ENCODE peak calls at places on chromosome 5, in six cellular contexts. A, X, Q, W, T and C are unnamed samples.

GRCh38 chr5:45402804-45403455 is 293.2 kb downstream of the HCN1 start:
- DNase-seq in A (no peak), X (no peak), Q (no peak), W (no peak), T (no peak), C (no peak)

GRCh38 chr5:160619381-160619780 is 197.7 kb downstream of the PTTG1 start:
- DNase-seq in A (no peak), X (no peak), Q (no peak), W (no peak), T (no peak), C (no peak)

GRCh38 chr5:66967826-66968262 is 228.8 kb downstream of the CD180 start:
- DNase-seq in A (no peak), X (no peak), Q (peak), W (peak), T (no peak), C (no peak)

GRCh38 chr5:50969207-50970145 is 303.0 kb downstream of the PARP8 start:
- DNase-seq in A (no peak), X (no peak), Q (no peak), W (no peak), T (no peak), C (peak)

GRCh38 chr5:8491254-8491653 is 622.3 kb downstream of the MTRR start:
- DNase-seq in A (no peak), X (no peak), Q (no peak), W (no peak), T (no peak), C (no peak)

GRCh38 chr5:141496038-141496437 is 7.2 kb downstream of the PCDHGC5 start:
- DNase-seq in A (no peak), X (no peak), Q (no peak), W (no peak), T (no peak), C (no peak)

GRCh38 chr5:38009754-38010386 is 170.0 kb upstream of the GDNF start:
- DNase-seq in A (no peak), X (no peak), Q (no peak), W (no peak), T (no peak), C (no peak)

GRCh38 chr5:59351076-59351794 is 542.3 kb downstream of the PDE4D start:
- DNase-seq in A (no peak), X (no peak), Q (peak), W (peak), T (no peak), C (no peak)

GRCh38 chr5:151745071-151745705 is 13.2 kb downstream of the ATOX1 start:
- DNase-seq in A (no peak), X (peak), Q (peak), W (peak), T (peak), C (no peak)

GRCh38 chr5:103120607-103121200 is 603 bp downstream of the PPIP5K2 start:
- DNase-seq in A (no peak), X (no peak), Q (peak), W (peak), T (no peak), C (no peak)

GRCh38 chr5:111282798-111283197 is 58.6 kb downstream of the CAMK4 start:
- DNase-seq in A (no peak), X (no peak), Q (no peak), W (no peak), T (no peak), C (no peak)

GRCh38 chr5:68024426-68024825 is 191.1 kb upstream of the PIK3R1 start:
- DNase-seq in A (no peak), X (no peak), Q (no peak), W (no peak), T (no peak), C (no peak)

GRCh38 chr5:167857321-167857720 is 434.1 kb upstream of the WWC1 start:
- DNase-seq in A (no peak), X (no peak), Q (no peak), W (no peak), T (no peak), C (no peak)

GRCh38 chr5:157384971-157385709 is 74.9 kb upstream of the NIPAL4 start:
- DNase-seq in A (no peak), X (peak), Q (peak), W (peak), T (peak), C (no peak)

GRCh38 chr5:95238560-95239325 is 46.2 kb downstream of the MCTP1 start:
- DNase-seq in A (no peak), X (no peak), Q (no peak), W (peak), T (no peak), C (no peak)

GRCh38 chr5:12175914-12176585 is 271.8 kb upstream of the CTNND2 start:
- DNase-seq in A (no peak), X (no peak), Q (no peak), W (no peak), T (no peak), C (no peak)

GRCh38 chr5:66281309-66281708 is 137.2 kb downstream of the SREK1 start:
- DNase-seq in A (no peak), X (no peak), Q (no peak), W (no peak), T (no peak), C (no peak)

GRCh38 chr5:137325721-137326120 is 173.4 kb downstream of the SPOCK1 start:
- DNase-seq in A (no peak), X (no peak), Q (no peak), W (no peak), T (no peak), C (no peak)

GRCh38 chr5:114308508-114308907 is 53.4 kb upstream of the KCNN2 start:
- DNase-seq in A (no peak), X (no peak), Q (no peak), W (no peak), T (no peak), C (no peak)

GRCh38 chr5:115888027-115888426 is 46.3 kb downstream of the AP3S1 start:
- DNase-seq in A (no peak), X (no peak), Q (no peak), W (peak), T (no peak), C (no peak)
- TF ChIP-seq CTCF in A (no peak), X (peak), Q (no peak), W (peak), T (peak), C (no peak)

DNA sequence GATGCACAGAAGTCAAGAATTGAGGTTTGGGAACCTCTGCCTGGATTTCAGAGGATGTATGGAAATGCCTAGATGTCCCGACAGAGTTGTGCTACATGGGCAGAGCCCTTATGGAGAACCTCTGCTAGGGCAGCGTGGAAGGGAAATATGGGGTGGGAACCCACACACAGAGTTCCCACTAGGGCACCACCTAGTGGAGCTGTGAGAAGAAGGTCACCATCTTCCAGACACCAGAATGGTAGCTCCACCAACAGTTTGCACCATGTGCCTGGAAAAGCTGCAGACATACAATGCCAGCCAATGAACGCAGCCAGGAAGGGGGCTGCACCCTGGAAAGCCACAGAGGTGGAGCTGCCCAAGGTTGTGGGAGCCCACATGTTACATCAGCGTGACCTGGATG is 104.5 kb downstream of the STK32A start:
- DNase-seq in A (no peak), X (no peak), Q (no peak), W (no peak), T (no peak), C (no peak)
- TF ChIP-seq CTCF in A (no peak), X (no peak), Q (no peak), W (no peak), T (no peak), C (no peak)

GRCh38 chr5:35166043-35166442 is 64.2 kb downstream of the PRLR start:
- DNase-seq in A (no peak), X (no peak), Q (no peak), W (no peak), T (no peak), C (no peak)
- TF ChIP-seq CTCF in A (peak), X (no peak), Q (peak), W (peak), T (no peak), C (peak)

GRCh38 chr5:173973614-173973969 is 15.4 kb upstream of the C5orf47 start:
- DNase-seq in A (peak), X (no peak), Q (no peak), W (no peak), T (no peak), C (no peak)

GRCh38 chr5:173969167-173970049 is 19.6 kb upstream of the C5orf47 start:
- DNase-seq in A (no peak), X (peak), Q (peak), W (peak), T (no peak), C (no peak)

GRCh38 chr5:173972844-173973613 is 15.9 kb upstream of the C5orf47 start:
- DNase-seq in A (peak), X (peak), Q (peak), W (peak), T (peak), C (peak)

GRCh38 chr5:173971681-173972080 is 17.3 kb upstream of the C5orf47 start:
- DNase-seq in A (no peak), X (no peak), Q (no peak), W (no peak), T (no peak), C (no peak)

GRCh38 chr5:173970878-173971650 is 17.9 kb upstream of the C5orf47 start:
- DNase-seq in A (no peak), X (no peak), Q (no peak), W (no peak), T (no peak), C (no peak)
- TF ChIP-seq CTCF in A (no peak), X (no peak), Q (no peak), W (no peak), T (no peak), C (no peak)

GRCh38 chr5:131509811-131510210 is 125.2 kb downstream of the RAPGEF6 start:
- DNase-seq in A (no peak), X (no peak), Q (no peak), W (no peak), T (no peak), C (no peak)

GRCh38 chr5:131515348-131515747 is 119.7 kb downstream of the RAPGEF6 start:
- DNase-seq in A (no peak), X (no peak), Q (no peak), W (peak), T (no peak), C (no peak)

GRCh38 chr5:131511934-131512333 is 123.1 kb downstream of the RAPGEF6 start:
- DNase-seq in A (no peak), X (no peak), Q (no peak), W (no peak), T (no peak), C (no peak)

GRCh38 chr5:131513780-131514179 is 121.2 kb downstream of the RAPGEF6 start:
- DNase-seq in A (no peak), X (no peak), Q (no peak), W (no peak), T (no peak), C (no peak)

DNA sequence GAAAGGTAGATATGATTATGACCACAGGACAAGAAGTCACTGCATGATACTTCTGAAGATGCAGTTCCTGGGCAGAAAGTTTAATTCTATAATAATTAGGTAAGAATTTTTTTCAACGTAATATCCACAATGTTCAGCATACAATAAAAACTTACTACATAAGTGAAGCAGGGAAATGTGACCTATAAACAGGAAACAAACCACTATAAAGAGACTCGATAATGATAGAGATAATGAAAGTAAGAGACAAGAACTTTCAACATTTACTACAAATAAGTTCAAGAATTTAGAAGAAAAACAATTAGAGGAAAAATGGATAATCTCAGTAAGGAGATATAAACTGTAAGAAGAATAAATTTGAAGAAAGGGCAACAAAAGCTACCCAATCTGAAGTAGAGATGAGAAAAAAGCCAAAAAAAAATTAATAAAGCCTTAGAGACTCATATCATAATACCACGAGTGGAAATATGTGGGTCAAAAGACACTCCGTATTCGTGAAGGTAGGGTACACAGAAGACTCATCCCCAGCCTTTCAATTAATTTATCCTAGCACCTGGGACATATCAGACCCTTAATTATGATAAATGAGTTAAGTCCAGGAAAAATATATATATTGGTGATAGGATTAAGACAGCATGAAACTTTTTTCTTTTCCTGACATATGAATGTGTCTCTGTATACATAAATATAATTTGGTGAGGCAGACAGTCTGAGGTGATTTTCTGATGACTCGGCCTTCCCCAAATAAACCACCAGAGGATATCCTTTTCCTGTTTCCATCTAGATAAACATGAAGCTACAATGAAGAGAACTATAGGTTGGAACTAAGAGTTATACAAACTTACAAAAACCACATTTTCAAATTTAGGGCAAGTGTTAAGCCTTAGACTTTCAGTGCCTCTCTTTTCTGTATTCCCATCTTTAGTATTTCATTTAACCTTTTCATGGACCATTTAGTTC is 120.4 kb downstream of the RAPGEF6 start:
- DNase-seq in A (no peak), X (no peak), Q (no peak), W (peak), T (no peak), C (no peak)
- TF ChIP-seq CTCF in A (no peak), X (no peak), Q (no peak), W (peak), T (peak), C (no peak)

DNA sequence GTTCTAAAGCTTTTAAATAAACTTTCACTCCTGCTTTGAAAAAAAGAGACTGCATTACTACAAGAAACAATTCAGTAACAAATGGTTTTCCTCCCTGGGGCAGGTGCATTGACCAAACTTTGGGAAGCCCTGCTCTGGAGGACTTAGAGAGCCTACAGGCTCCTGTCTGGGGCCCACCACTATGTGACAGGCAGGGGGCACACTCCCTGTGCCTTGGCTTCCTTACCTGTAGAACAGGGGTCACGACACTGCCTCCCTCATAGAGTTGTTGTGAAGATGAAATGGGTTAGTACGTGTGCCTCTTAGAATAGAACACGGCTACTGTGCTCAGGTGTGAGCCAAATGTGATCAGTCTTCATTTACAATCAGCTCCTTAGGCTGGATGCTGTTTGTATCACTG is 130.1 kb downstream of the GPBP1 start:
- DNase-seq in A (no peak), X (no peak), Q (no peak), W (no peak), T (no peak), C (no peak)
- TF ChIP-seq CTCF in A (no peak), X (no peak), Q (no peak), W (peak), T (no peak), C (peak)